ENCODE peak calls at places on chromosomes 11 and 22, in nine cellular contexts. R is CD8-positive, alpha-beta T cell; N is mucosa of descending colon; P is lung; V is esophagus squamous epithelium; H is sigmoid colon; C is PC-3; S is OCI-LY7; O is lower lobe of right lung. Q is an unnamed sample. For H3K4me1, the result is how much of the 10 kb centered on the place peaks cover.

GRCh38 chr11:114377612-114378267 is 22.6 kb downstream of the C11orf71 start:
- DNase-seq in R (no peak), N (no peak), P (no peak), V (no peak), H (no peak), C (peak), S (no peak), O (no peak), Q (no peak)

GRCh38 chr11:85318573-85318972 is 308.6 kb downstream of the DLG2 start:
- DNase-seq in R (no peak), N (no peak), P (no peak), V (no peak), H (no peak), C (no peak), S (no peak), O (no peak), Q (no peak)

GRCh38 chr11:72808415-72808814 is 5.8 kb upstream of the ATG16L2 start:
- DNase-seq in R (no peak), N (no peak), P (no peak), V (no peak), H (no peak), C (no peak), S (no peak), O (no peak), Q (no peak)

GRCh38 chr22:40107756-40108437 is 69.8 kb upstream of the TNRC6B start:
- DNase-seq in R (no peak), N (peak), P (no peak), V (no peak), H (no peak), C (peak), S (peak), O (no peak), Q (peak)

GRCh38 chr11:65353376-65353775 is 1.2 kb upstream of the TIGD3 start:
- DNase-seq in R (no peak), N (no peak), P (no peak), V (no peak), H (no peak), C (no peak), S (no peak), O (no peak), Q (no peak)

GRCh38 chr11:124276081-124276480 is 19.9 kb downstream of the OR8G5 start:
- DNase-seq in R (no peak), N (no peak), P (no peak), V (no peak), H (no peak), C (peak), S (no peak), O (no peak), Q (no peak)

GRCh38 chr22:35930933-35931332 is 97.7 kb downstream of the RBFOX2 start:
- DNase-seq in R (no peak), N (peak), P (no peak), V (no peak), H (no peak), C (peak), S (peak), O (no peak), Q (peak)

GRCh38 chr11:96012086-96012824 is 88.3 kb upstream of the MTMR2 start:
- DNase-seq in R (peak), N (peak), P (peak), V (no peak), H (peak), C (peak), S (peak), O (peak), Q (peak)

GRCh38 chr11:12126352-12127019 is 16.1 kb downstream of the MICAL2 start:
- DNase-seq in R (no peak), N (no peak), P (peak), V (no peak), H (no peak), C (peak), S (no peak), O (peak), Q (no peak)

GRCh38 chr11:70031631-70032469 is 46.3 kb upstream of the ANO1 start:
- DNase-seq in R (no peak), N (no peak), P (no peak), V (no peak), H (no peak), C (no peak), S (no peak), O (no peak), Q (no peak)

GRCh38 chr22:49604732-49605302 is 222.9 kb downstream of the BRD1 start:
- DNase-seq in R (no peak), N (no peak), P (no peak), V (no peak), H (no peak), C (peak), S (no peak), O (no peak), Q (no peak)
- TF ChIP-seq CTCF in R (no peak), N (no peak), P (no peak), V (no peak), H (no peak), C (peak), S (peak), O (no peak), Q (no peak)

GRCh38 chr11:63917685-63918523 is 940 bp upstream of the RCOR2 start:
- DNase-seq in R (no peak), N (peak), P (no peak), V (no peak), H (peak), C (peak), S (peak), O (no peak), Q (peak)
- H3K4me1 ChIP-seq in R (under half), N (under half), P (under half), V (half or more), H (half or more), C (under half), S (under half), O (under half), Q (half or more)

GRCh38 chr11:34104680-34105078 is 750 bp upstream of the NAT10 start:
- DNase-seq in R (no peak), N (no peak), P (no peak), V (no peak), H (no peak), C (peak), S (no peak), O (no peak), Q (no peak)
- TF ChIP-seq CTCF in R (no peak), N (no peak), P (no peak), V (no peak), H (no peak), C (no peak), S (peak), O (no peak), Q (no peak)

GRCh38 chr11:46119053-46119351 is 2.3 kb downstream of the PHF21A start:
- DNase-seq in R (no peak), N (no peak), P (no peak), V (no peak), H (no peak), C (no peak), S (no peak), O (no peak), Q (no peak)
- H3K4me1 ChIP-seq in R (half or more), N (under half), P (under half), V (under half), H (under half), C (under half), S (half or more), O (half or more), Q (half or more)

DNA sequence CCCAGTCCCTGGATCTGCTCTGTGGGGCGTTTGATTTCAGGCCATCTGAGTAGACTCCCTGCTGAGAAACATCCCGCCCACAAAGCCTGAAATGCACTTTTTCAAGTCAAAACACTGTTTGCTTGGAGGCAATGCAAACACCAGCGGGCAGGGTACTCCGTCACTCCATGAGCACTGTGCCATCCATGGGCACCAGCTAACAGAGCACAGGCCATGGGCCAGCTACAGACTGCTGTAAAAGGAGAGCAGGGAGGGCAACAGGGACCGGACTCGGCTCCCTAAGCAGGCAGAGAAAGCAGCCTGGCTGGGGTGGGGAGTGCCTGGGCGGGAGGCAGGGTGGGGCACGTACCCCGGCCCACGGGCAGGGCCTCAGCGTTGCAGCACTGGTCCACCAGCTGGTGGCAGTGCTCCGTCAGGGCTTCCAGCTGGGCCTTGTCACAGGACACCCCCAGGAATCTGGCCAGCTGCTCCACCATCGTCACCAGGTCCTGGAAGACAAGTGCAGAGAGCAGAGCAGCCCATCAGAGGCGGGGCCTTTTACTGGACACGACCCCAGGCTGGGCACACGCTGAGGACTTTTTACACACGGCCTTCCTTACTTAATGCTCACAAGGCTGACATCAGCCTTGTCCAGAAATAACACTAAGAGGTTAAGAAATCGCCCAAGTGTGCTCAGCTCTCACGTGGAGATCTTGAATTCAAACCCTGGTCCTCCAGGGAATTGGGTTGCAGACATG is 16.8 kb upstream of the EFCAB6 start:
- DNase-seq in R (no peak), N (peak), P (peak), V (no peak), H (peak), C (no peak), S (no peak), O (peak), Q (peak)
- TF ChIP-seq CTCF in R (no peak), N (no peak), P (no peak), V (no peak), H (no peak), C (no peak), S (no peak), O (no peak), Q (no peak)

GRCh38 chr11:93733474-93733873 is 7.8 kb downstream of the TAF1D start:
- DNase-seq in R (no peak), N (no peak), P (no peak), V (no peak), H (no peak), C (no peak), S (no peak), O (no peak), Q (no peak)
- H3K4me1 ChIP-seq in R (under half), N (under half), P (under half), V (under half), H (under half), C (under half), S (half or more), O (under half), Q (half or more)

Q was measured in body of pancreas.